ENCODE peak calls at places on chromosomes 13 and 19, in seven cellular contexts. One of them, this sample, is unnamed.

GRCh38 chr13:39279077-39279476 is 240.8 kb downstream of the NHLRC3 start:
- DNase-seq in tibial artery: no peak
- DNase-seq in neural crest cell: no peak
- DNase-seq in omental fat pad: no peak
- DNase-seq in fibroblast of lung: no peak
- DNase-seq in activated B cell treated with CpG ODN at 0.5 μM for 24 hours: no peak
- DNase-seq in A549: no peak
- DNase-seq in this sample: no peak

GRCh38 chr19:12611361-12611699 is 610 bp downstream of the ZNF791 start:
- DNase-seq in activated B cell treated with CpG ODN at 0.5 μM for 24 hours: no peak
- DNase-seq in omental fat pad: peak
- DNase-seq in fibroblast of lung: peak
- DNase-seq in neural crest cell: peak
- DNase-seq in tibial artery: peak
- DNase-seq in A549: peak
- DNase-seq in this sample: peak

GRCh38 chr19:3618811-3619630 is 7.6 kb downstream of the CACTIN start:
- DNase-seq in fibroblast of lung: no peak
- DNase-seq in neural crest cell: no peak
- DNase-seq in activated B cell treated with CpG ODN at 0.5 μM for 24 hours: no peak
- DNase-seq in A549: no peak
- DNase-seq in omental fat pad: no peak
- DNase-seq in tibial artery: no peak
- DNase-seq in this sample: no peak

GRCh38 chr19:38194061-38194701 is 29.8 kb downstream of the DPF1 start:
- DNase-seq in A549: no peak
- DNase-seq in neural crest cell: no peak
- DNase-seq in activated B cell treated with CpG ODN at 0.5 μM for 24 hours: no peak
- DNase-seq in tibial artery: no peak
- DNase-seq in fibroblast of lung: no peak
- DNase-seq in omental fat pad: no peak
- DNase-seq in this sample: no peak

GRCh38 chr19:4647676-4648644 is 8.6 kb downstream of the TNFAIP8L1 start:
- DNase-seq in A549: no peak
- DNase-seq in neural crest cell: no peak
- DNase-seq in activated B cell treated with CpG ODN at 0.5 μM for 24 hours: no peak
- DNase-seq in fibroblast of lung: no peak
- DNase-seq in omental fat pad: no peak
- DNase-seq in tibial artery: no peak
- DNase-seq in this sample: no peak

GRCh38 chr13:37870895-37871550 is 1.5 kb upstream of the TRPC4 start:
- DNase-seq in A549: no peak
- DNase-seq in fibroblast of lung: peak
- DNase-seq in neural crest cell: no peak
- DNase-seq in tibial artery: no peak
- DNase-seq in activated B cell treated with CpG ODN at 0.5 μM for 24 hours: no peak
- DNase-seq in omental fat pad: no peak
- DNase-seq in this sample: no peak

GRCh38 chr19:44741258-44741731 is 7.2 kb upstream of the BCL3 start:
- DNase-seq in A549: no peak
- DNase-seq in tibial artery: no peak
- DNase-seq in neural crest cell: no peak
- DNase-seq in activated B cell treated with CpG ODN at 0.5 μM for 24 hours: no peak
- DNase-seq in omental fat pad: no peak
- DNase-seq in fibroblast of lung: peak
- DNase-seq in this sample: no peak

GRCh38 chr13:47794963-47795362 is 206.1 kb downstream of the SUCLA2 start:
- DNase-seq in omental fat pad: no peak
- DNase-seq in neural crest cell: no peak
- DNase-seq in A549: peak
- DNase-seq in fibroblast of lung: no peak
- DNase-seq in tibial artery: no peak
- DNase-seq in activated B cell treated with CpG ODN at 0.5 μM for 24 hours: no peak
- DNase-seq in this sample: no peak

GRCh38 chr13:107864543-107865460 is 350.5 kb downstream of the LIG4 start:
- DNase-seq in fibroblast of lung: peak
- DNase-seq in A549: no peak
- DNase-seq in neural crest cell: peak
- DNase-seq in tibial artery: no peak
- DNase-seq in activated B cell treated with CpG ODN at 0.5 μM for 24 hours: no peak
- DNase-seq in omental fat pad: no peak
- DNase-seq in this sample: no peak

GRCh38 chr19:43664008-43664407 is 6.0 kb downstream of the PLAUR start:
- DNase-seq in tibial artery: peak
- DNase-seq in activated B cell treated with CpG ODN at 0.5 μM for 24 hours: no peak
- DNase-seq in fibroblast of lung: no peak
- DNase-seq in neural crest cell: no peak
- DNase-seq in A549: no peak
- DNase-seq in omental fat pad: no peak
- DNase-seq in this sample: no peak

GRCh38 chr13:75326173-75327131 is 155.5 kb downstream of the TBC1D4 start:
- DNase-seq in tibial artery: no peak
- DNase-seq in activated B cell treated with CpG ODN at 0.5 μM for 24 hours: no peak
- DNase-seq in fibroblast of lung: peak
- DNase-seq in neural crest cell: no peak
- DNase-seq in omental fat pad: no peak
- DNase-seq in A549: no peak
- DNase-seq in this sample: no peak

GRCh38 chr13:104286566-104287290 is 1220.5 kb upstream of the SLC10A2 start:
- DNase-seq in neural crest cell: no peak
- DNase-seq in tibial artery: no peak
- DNase-seq in fibroblast of lung: no peak
- DNase-seq in A549: no peak
- DNase-seq in omental fat pad: no peak
- DNase-seq in activated B cell treated with CpG ODN at 0.5 μM for 24 hours: no peak
- DNase-seq in this sample: no peak

GRCh38 chr13:110683203-110683883 is 22.6 kb downstream of the CARS2 start:
- DNase-seq in fibroblast of lung: no peak
- DNase-seq in A549: no peak
- DNase-seq in tibial artery: no peak
- DNase-seq in neural crest cell: no peak
- DNase-seq in activated B cell treated with CpG ODN at 0.5 μM for 24 hours: no peak
- DNase-seq in omental fat pad: no peak
- DNase-seq in this sample: no peak

GRCh38 chr13:64810701-64811258 is 2419.4 kb downstream of the PCDH9 start:
- DNase-seq in fibroblast of lung: peak
- DNase-seq in omental fat pad: no peak
- DNase-seq in A549: no peak
- DNase-seq in activated B cell treated with CpG ODN at 0.5 μM for 24 hours: no peak
- DNase-seq in tibial artery: no peak
- DNase-seq in neural crest cell: no peak
- DNase-seq in this sample: no peak

GRCh38 chr19:28737021-28737525 is 475.9 kb downstream of the UQCRFS1 start:
- DNase-seq in A549: no peak
- DNase-seq in omental fat pad: no peak
- DNase-seq in tibial artery: no peak
- DNase-seq in neural crest cell: no peak
- DNase-seq in activated B cell treated with CpG ODN at 0.5 μM for 24 hours: no peak
- DNase-seq in fibroblast of lung: peak
- DNase-seq in this sample: no peak

GRCh38 chr13:30186644-30187431 is 120.5 kb downstream of the KATNAL1 start:
- DNase-seq in omental fat pad: no peak
- DNase-seq in activated B cell treated with CpG ODN at 0.5 μM for 24 hours: no peak
- DNase-seq in A549: no peak
- DNase-seq in neural crest cell: no peak
- DNase-seq in fibroblast of lung: peak
- DNase-seq in tibial artery: no peak
- DNase-seq in this sample: no peak

GRCh38 chr13:49436890-49437289 is 7.0 kb downstream of the CAB39L start:
- DNase-seq in activated B cell treated with CpG ODN at 0.5 μM for 24 hours: no peak
- DNase-seq in A549: no peak
- DNase-seq in tibial artery: peak
- DNase-seq in neural crest cell: no peak
- DNase-seq in omental fat pad: no peak
- DNase-seq in fibroblast of lung: peak
- DNase-seq in this sample: no peak
- TF ChIP-seq CTCF in activated B cell treated with CpG ODN at 0.5 μM for 24 hours: no peak
- TF ChIP-seq CTCF in A549: peak
- TF ChIP-seq CTCF in tibial artery: peak
- TF ChIP-seq CTCF in neural crest cell: peak
- TF ChIP-seq CTCF in omental fat pad: no peak
- TF ChIP-seq CTCF in fibroblast of lung: no peak
- TF ChIP-seq CTCF in this sample: peak

GRCh38 chr13:51924756-51925544 is 63.2 kb downstream of the CCDC70 start:
- DNase-seq in A549: no peak
- DNase-seq in neural crest cell: no peak
- DNase-seq in tibial artery: no peak
- DNase-seq in fibroblast of lung: no peak
- DNase-seq in omental fat pad: no peak
- DNase-seq in activated B cell treated with CpG ODN at 0.5 μM for 24 hours: no peak
- DNase-seq in this sample: no peak

GRCh38 chr13:51921790-51922740 is 60.3 kb downstream of the CCDC70 start:
- DNase-seq in neural crest cell: no peak
- DNase-seq in omental fat pad: no peak
- DNase-seq in activated B cell treated with CpG ODN at 0.5 μM for 24 hours: no peak
- DNase-seq in tibial artery: no peak
- DNase-seq in A549: no peak
- DNase-seq in fibroblast of lung: no peak
- DNase-seq in this sample: no peak

GRCh38 chr13:51925865-51926527 is 64.2 kb downstream of the CCDC70 start:
- DNase-seq in fibroblast of lung: no peak
- DNase-seq in omental fat pad: no peak
- DNase-seq in activated B cell treated with CpG ODN at 0.5 μM for 24 hours: no peak
- DNase-seq in tibial artery: no peak
- DNase-seq in neural crest cell: no peak
- DNase-seq in A549: no peak
- DNase-seq in this sample: no peak

GRCh38 chr13:51922771-51923480 is 61.2 kb downstream of the CCDC70 start:
- DNase-seq in omental fat pad: no peak
- DNase-seq in fibroblast of lung: no peak
- DNase-seq in tibial artery: no peak
- DNase-seq in neural crest cell: no peak
- DNase-seq in activated B cell treated with CpG ODN at 0.5 μM for 24 hours: no peak
- DNase-seq in A549: no peak
- DNase-seq in this sample: no peak

GRCh38 chr13:51923983-51924539 is 62.3 kb downstream of the CCDC70 start:
- DNase-seq in fibroblast of lung: no peak
- DNase-seq in A549: peak
- DNase-seq in omental fat pad: no peak
- DNase-seq in tibial artery: no peak
- DNase-seq in neural crest cell: no peak
- DNase-seq in activated B cell treated with CpG ODN at 0.5 μM for 24 hours: no peak
- DNase-seq in this sample: no peak
- TF ChIP-seq CTCF in fibroblast of lung: no peak
- TF ChIP-seq CTCF in A549: no peak
- TF ChIP-seq CTCF in omental fat pad: no peak
- TF ChIP-seq CTCF in tibial artery: no peak
- TF ChIP-seq CTCF in neural crest cell: peak
- TF ChIP-seq CTCF in activated B cell treated with CpG ODN at 0.5 μM for 24 hours: no peak
- TF ChIP-seq CTCF in this sample: no peak

DNA sequence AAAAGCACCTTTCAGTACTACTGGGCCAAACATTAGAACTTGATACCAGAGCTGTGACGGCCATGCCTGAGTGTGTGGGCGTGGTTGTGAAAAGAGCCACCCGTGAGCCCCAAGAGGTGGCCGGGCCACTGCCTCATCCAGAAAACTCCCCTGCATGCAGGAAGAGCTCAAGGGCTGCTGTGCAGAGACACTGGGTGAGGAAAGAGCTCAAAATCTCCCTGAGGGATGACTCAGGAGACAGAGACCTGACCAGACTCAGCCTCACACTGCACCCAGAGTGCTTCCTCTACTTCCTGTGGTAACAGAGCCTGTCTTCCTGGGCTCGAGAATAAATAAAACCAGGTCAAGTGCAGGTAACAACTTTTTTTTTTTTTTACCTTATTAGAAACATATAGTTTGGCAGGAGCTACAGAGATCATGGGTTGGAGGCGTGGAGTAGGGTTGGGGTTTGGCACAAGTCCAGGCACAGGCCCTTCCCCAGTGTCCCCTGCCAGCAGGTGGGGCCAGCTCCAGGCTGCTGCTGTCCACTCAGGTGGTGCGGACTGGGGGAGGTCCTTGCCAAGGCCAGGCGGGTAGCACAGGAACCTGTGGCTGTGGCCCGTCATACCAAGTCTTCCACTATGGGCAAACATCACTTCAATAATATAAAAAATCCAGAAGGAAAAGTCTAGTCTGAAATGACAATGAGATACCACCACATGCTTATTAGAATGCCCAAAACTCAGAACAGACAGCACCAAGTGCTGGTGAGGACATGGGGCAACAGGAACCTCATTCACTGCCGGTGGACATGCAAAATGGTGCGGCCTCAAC is 25.5 kb downstream of the ELL start:
- DNase-seq in fibroblast of lung: peak
- DNase-seq in neural crest cell: no peak
- DNase-seq in activated B cell treated with CpG ODN at 0.5 μM for 24 hours: no peak
- DNase-seq in omental fat pad: no peak
- DNase-seq in A549: no peak
- DNase-seq in tibial artery: no peak
- DNase-seq in this sample: no peak
- TF ChIP-seq CTCF in fibroblast of lung: no peak
- TF ChIP-seq CTCF in neural crest cell: no peak
- TF ChIP-seq CTCF in activated B cell treated with CpG ODN at 0.5 μM for 24 hours: no peak
- TF ChIP-seq CTCF in omental fat pad: no peak
- TF ChIP-seq CTCF in A549: no peak
- TF ChIP-seq CTCF in tibial artery: no peak
- TF ChIP-seq CTCF in this sample: no peak

GRCh38 chr13:25574437-25575426 is 203.0 kb downstream of the ATP8A2 start:
- DNase-seq in neural crest cell: peak
- DNase-seq in A549: peak
- DNase-seq in fibroblast of lung: peak
- DNase-seq in omental fat pad: peak
- DNase-seq in activated B cell treated with CpG ODN at 0.5 μM for 24 hours: no peak
- DNase-seq in tibial artery: peak
- DNase-seq in this sample: peak
- TF ChIP-seq CTCF in neural crest cell: peak
- TF ChIP-seq CTCF in A549: peak
- TF ChIP-seq CTCF in fibroblast of lung: peak
- TF ChIP-seq CTCF in omental fat pad: peak
- TF ChIP-seq CTCF in activated B cell treated with CpG ODN at 0.5 μM for 24 hours: no peak
- TF ChIP-seq CTCF in tibial artery: peak
- TF ChIP-seq CTCF in this sample: peak

GRCh38 chr13:28059214-28059613 is 41.2 kb downstream of the FLT3 start:
- DNase-seq in omental fat pad: no peak
- DNase-seq in A549: peak
- DNase-seq in fibroblast of lung: peak
- DNase-seq in tibial artery: no peak
- DNase-seq in activated B cell treated with CpG ODN at 0.5 μM for 24 hours: no peak
- DNase-seq in neural crest cell: peak
- DNase-seq in this sample: no peak
- TF ChIP-seq CTCF in omental fat pad: no peak
- TF ChIP-seq CTCF in A549: peak
- TF ChIP-seq CTCF in fibroblast of lung: peak
- TF ChIP-seq CTCF in tibial artery: no peak
- TF ChIP-seq CTCF in activated B cell treated with CpG ODN at 0.5 μM for 24 hours: no peak
- TF ChIP-seq CTCF in neural crest cell: peak
- TF ChIP-seq CTCF in this sample: peak

DNA sequence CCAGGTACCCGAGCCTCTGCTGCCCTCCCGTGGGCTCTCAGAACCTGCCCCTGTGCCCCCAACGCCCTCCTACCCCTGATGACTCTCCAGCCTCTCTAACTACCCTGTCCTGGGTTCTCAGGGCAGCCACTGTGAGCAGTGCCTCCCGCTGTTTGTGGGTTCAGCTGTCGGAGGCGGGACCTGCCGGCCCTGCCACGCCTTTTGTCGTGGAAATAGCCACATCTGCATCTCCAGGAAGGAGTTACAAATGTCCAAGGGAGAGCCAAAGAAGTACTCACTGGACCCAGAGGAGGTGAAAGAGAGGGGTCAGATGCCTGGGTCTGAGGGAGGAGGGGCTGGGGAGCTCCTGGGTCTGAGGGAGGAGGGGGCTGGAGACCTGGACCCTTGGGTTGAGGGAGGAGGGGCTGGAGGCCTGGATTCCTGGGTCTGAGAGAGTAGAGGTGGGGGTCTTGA is 20.0 kb downstream of the CNFN start:
- DNase-seq in neural crest cell: no peak
- DNase-seq in A549: no peak
- DNase-seq in tibial artery: no peak
- DNase-seq in fibroblast of lung: no peak
- DNase-seq in omental fat pad: no peak
- DNase-seq in activated B cell treated with CpG ODN at 0.5 μM for 24 hours: no peak
- DNase-seq in this sample: no peak
- TF ChIP-seq CTCF in neural crest cell: no peak
- TF ChIP-seq CTCF in A549: no peak
- TF ChIP-seq CTCF in tibial artery: no peak
- TF ChIP-seq CTCF in fibroblast of lung: no peak
- TF ChIP-seq CTCF in omental fat pad: no peak
- TF ChIP-seq CTCF in activated B cell treated with CpG ODN at 0.5 μM for 24 hours: no peak
- TF ChIP-seq CTCF in this sample: no peak

This sample was measured in D721Med.